ENCODE peak calls at places on chromosomes 16 and 17, in nine cellular contexts. One of them, this sample, is unnamed.
A peak's percentile ranks its signal among the peaks of the same experiment; 100 is the strongest.

GRCh38 chr17:83126275-83126930 is 47.0 kb downstream of the METRNL start:
- DNase-seq in OCI-LY7: no peak
- DNase-seq in fibroblast of lung: no peak
- DNase-seq in left ventricle myocardium inferior: no peak
- DNase-seq in AG04449: no peak
- DNase-seq in hepatocyte: no peak
- DNase-seq in keratinocyte: no peak
- DNase-seq in body of pancreas: no peak
- DNase-seq in adrenal gland: peak; percentile 40
- DNase-seq in this sample: no peak

GRCh38 chr16:12341966-12342365 is 365.4 kb downstream of the SNX29 start:
- DNase-seq in left ventricle myocardium inferior: no peak
- DNase-seq in adrenal gland: no peak
- DNase-seq in hepatocyte: no peak
- DNase-seq in keratinocyte: no peak
- DNase-seq in OCI-LY7: no peak
- DNase-seq in body of pancreas: no peak
- DNase-seq in fibroblast of lung: no peak
- DNase-seq in AG04449: no peak
- DNase-seq in this sample: no peak

GRCh38 chr17:83137523-83137922 is 58.1 kb downstream of the METRNL start:
- DNase-seq in body of pancreas: no peak
- DNase-seq in keratinocyte: no peak
- DNase-seq in adrenal gland: peak; percentile 51
- DNase-seq in hepatocyte: no peak
- DNase-seq in AG04449: no peak
- DNase-seq in OCI-LY7: no peak
- DNase-seq in left ventricle myocardium inferior: no peak
- DNase-seq in fibroblast of lung: no peak
- DNase-seq in this sample: no peak

GRCh38 chr16:85529489-85530369 is 83.4 kb upstream of the GSE1 start:
- DNase-seq in OCI-LY7: no peak
- DNase-seq in fibroblast of lung: no peak
- DNase-seq in hepatocyte: no peak
- DNase-seq in adrenal gland: no peak
- DNase-seq in body of pancreas: no peak
- DNase-seq in AG04449: no peak
- DNase-seq in left ventricle myocardium inferior: no peak
- DNase-seq in keratinocyte: no peak
- DNase-seq in this sample: no peak

GRCh38 chr16:79365687-79366086 is 234.8 kb downstream of the MAF start:
- DNase-seq in fibroblast of lung: no peak
- DNase-seq in keratinocyte: no peak
- DNase-seq in hepatocyte: no peak
- DNase-seq in body of pancreas: no peak
- DNase-seq in adrenal gland: no peak
- DNase-seq in left ventricle myocardium inferior: no peak
- DNase-seq in AG04449: no peak
- DNase-seq in OCI-LY7: no peak
- DNase-seq in this sample: no peak

GRCh38 chr16:80993293-80993691 is 13.4 kb downstream of the CMC2 start:
- DNase-seq in keratinocyte: peak; percentile 19
- DNase-seq in OCI-LY7: no peak
- DNase-seq in left ventricle myocardium inferior: no peak
- DNase-seq in hepatocyte: peak; percentile 63
- DNase-seq in fibroblast of lung: peak; percentile 81
- DNase-seq in adrenal gland: peak; percentile 73
- DNase-seq in body of pancreas: no peak
- DNase-seq in AG04449: peak; percentile 87
- DNase-seq in this sample: peak; percentile 98

GRCh38 chr16:47732806-47733150 is 271.6 kb downstream of the PHKB start:
- DNase-seq in hepatocyte: no peak
- DNase-seq in OCI-LY7: no peak
- DNase-seq in adrenal gland: no peak
- DNase-seq in keratinocyte: peak; percentile 42
- DNase-seq in AG04449: peak; percentile 80
- DNase-seq in left ventricle myocardium inferior: no peak
- DNase-seq in fibroblast of lung: peak; percentile 97
- DNase-seq in body of pancreas: no peak
- DNase-seq in this sample: peak; percentile 91

GRCh38 chr17:20121359-20122235 is 112.4 kb downstream of the SPECC1 start:
- DNase-seq in OCI-LY7: peak; percentile 60
- DNase-seq in left ventricle myocardium inferior: peak; percentile 46
- DNase-seq in hepatocyte: peak; percentile 71
- DNase-seq in fibroblast of lung: peak; percentile 70
- DNase-seq in adrenal gland: peak; percentile 80
- DNase-seq in body of pancreas: peak; percentile 74
- DNase-seq in AG04449: peak; percentile 7
- DNase-seq in keratinocyte: no peak
- DNase-seq in this sample: peak; percentile 68

GRCh38 chr16:86889974-86890373 is 311.6 kb downstream of the FOXL1 start:
- DNase-seq in adrenal gland: no peak
- DNase-seq in OCI-LY7: no peak
- DNase-seq in keratinocyte: no peak
- DNase-seq in left ventricle myocardium inferior: no peak
- DNase-seq in hepatocyte: no peak
- DNase-seq in AG04449: no peak
- DNase-seq in fibroblast of lung: no peak
- DNase-seq in body of pancreas: no peak
- DNase-seq in this sample: no peak

DNA sequence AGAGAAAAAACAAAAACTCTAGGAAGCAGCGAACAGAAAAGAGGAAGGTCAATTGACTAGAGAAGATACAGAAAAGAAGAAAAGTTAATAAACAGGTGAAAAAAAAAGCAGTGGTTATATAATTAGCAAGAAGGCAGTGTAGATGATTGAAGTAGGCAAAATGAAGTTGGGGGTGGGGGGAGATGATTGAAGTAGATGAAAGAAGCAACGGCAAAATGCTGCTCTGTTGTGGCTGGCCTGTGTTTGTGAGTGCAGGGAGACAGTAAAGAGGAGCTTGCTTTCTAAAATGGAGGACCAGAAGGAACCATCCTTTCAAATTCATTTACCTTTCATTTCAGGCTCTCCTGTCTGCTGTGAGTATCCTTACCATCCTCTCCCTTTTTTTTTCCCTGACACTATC is 3.6 kb downstream of the EVI2B start:
- DNase-seq in fibroblast of lung: no peak
- DNase-seq in AG04449: no peak
- DNase-seq in OCI-LY7: peak; percentile 76
- DNase-seq in body of pancreas: no peak
- DNase-seq in adrenal gland: no peak
- DNase-seq in left ventricle myocardium inferior: no peak
- DNase-seq in hepatocyte: no peak
- DNase-seq in keratinocyte: no peak
- DNase-seq in this sample: no peak
- H3K4me3 ChIP-seq in fibroblast of lung: no peak overlapping the region
- H3K4me3 ChIP-seq in AG04449: no peak overlapping the region
- H3K4me3 ChIP-seq in OCI-LY7: peak overlapping the region; percentile 73
- H3K4me3 ChIP-seq in body of pancreas: no peak overlapping the region
- H3K4me3 ChIP-seq in adrenal gland: no peak overlapping the region
- H3K4me3 ChIP-seq in left ventricle myocardium inferior: peak overlapping the region; percentile 2
- H3K4me3 ChIP-seq in hepatocyte: no peak overlapping the region
- H3K4me3 ChIP-seq in keratinocyte: no peak overlapping the region
- H3K4me3 ChIP-seq in this sample: no peak overlapping the region

GRCh38 chr16:15691046-15691445 is 41.0 kb downstream of the NDE1 start:
- DNase-seq in left ventricle myocardium inferior: no peak
- DNase-seq in OCI-LY7: no peak
- DNase-seq in body of pancreas: no peak
- DNase-seq in fibroblast of lung: no peak
- DNase-seq in keratinocyte: no peak
- DNase-seq in adrenal gland: no peak
- DNase-seq in hepatocyte: no peak
- DNase-seq in AG04449: no peak
- DNase-seq in this sample: no peak
- TF ChIP-seq CTCF in left ventricle myocardium inferior: no peak
- TF ChIP-seq CTCF in OCI-LY7: no peak
- TF ChIP-seq CTCF in body of pancreas: no peak
- TF ChIP-seq CTCF in fibroblast of lung: no peak
- TF ChIP-seq CTCF in keratinocyte: no peak
- TF ChIP-seq CTCF in adrenal gland: no peak
- TF ChIP-seq CTCF in hepatocyte: no peak
- TF ChIP-seq CTCF in AG04449: no peak
- TF ChIP-seq CTCF in this sample: no peak

DNA sequence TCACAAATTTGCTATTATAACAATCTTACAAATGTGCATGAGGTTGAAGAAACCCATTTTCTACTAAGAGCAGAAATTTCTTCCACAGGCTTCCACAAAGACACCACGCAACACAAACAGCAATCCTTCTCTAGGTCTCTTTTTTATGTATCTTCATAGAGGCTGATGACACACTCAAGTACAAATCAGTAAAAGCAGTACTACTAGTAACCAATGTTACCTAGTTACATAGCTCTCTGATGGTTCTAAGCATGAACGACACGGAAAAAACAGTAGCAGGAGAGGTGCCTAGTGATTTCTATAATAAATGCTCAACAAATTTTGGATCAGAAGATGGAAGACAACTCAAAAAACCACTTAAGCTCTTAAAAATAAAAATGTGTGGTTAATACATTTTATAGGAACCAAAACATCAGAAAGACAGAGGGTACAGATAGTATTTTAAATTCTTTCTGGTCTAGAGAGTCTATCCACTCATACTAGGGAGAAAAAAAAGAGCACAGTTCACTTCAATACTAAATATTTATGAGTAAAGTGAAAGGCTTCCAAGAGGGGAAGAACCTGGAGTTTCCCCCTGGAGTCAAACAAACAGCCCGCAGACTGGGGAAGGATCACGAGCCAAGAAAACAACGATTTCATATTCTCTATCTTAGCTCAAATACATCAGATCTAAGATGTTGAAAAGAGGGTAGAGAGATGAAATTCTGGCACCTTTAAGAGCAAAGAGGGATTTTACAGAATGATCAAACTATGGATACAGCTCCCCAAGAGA is 40.2 kb downstream of the SMG6 start:
- DNase-seq in left ventricle myocardium inferior: no peak
- DNase-seq in hepatocyte: no peak
- DNase-seq in OCI-LY7: no peak
- DNase-seq in AG04449: no peak
- DNase-seq in adrenal gland: no peak
- DNase-seq in body of pancreas: no peak
- DNase-seq in keratinocyte: no peak
- DNase-seq in fibroblast of lung: peak; percentile 32
- DNase-seq in this sample: peak; percentile 76
- H3K4me3 ChIP-seq in left ventricle myocardium inferior: no peak overlapping the region
- H3K4me3 ChIP-seq in hepatocyte: no peak overlapping the region
- H3K4me3 ChIP-seq in OCI-LY7: no peak overlapping the region
- H3K4me3 ChIP-seq in AG04449: no peak overlapping the region
- H3K4me3 ChIP-seq in adrenal gland: no peak overlapping the region
- H3K4me3 ChIP-seq in body of pancreas: no peak overlapping the region
- H3K4me3 ChIP-seq in keratinocyte: no peak overlapping the region
- H3K4me3 ChIP-seq in fibroblast of lung: no peak overlapping the region
- H3K4me3 ChIP-seq in this sample: no peak overlapping the region

DNA sequence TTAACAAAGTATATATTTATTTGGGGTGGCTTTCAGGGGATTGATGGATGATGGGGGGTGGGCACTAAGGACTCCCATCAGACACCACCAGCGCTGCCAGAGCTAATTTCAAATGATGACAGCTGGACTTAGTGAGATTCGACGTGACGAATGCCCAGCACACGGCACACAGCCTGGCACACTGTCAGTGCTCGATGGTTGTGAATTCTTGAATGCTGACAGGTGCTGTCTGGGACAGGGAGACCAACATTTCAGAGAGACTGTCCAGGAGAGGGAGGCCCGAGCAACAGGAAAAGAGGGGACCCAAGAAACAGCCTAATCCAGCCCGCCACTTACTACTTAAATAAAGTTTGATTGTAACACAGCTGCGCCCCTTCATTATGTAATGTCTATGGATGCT is 6.3 kb upstream of the MPRIP start:
- DNase-seq in left ventricle myocardium inferior: no peak
- DNase-seq in OCI-LY7: no peak
- DNase-seq in body of pancreas: no peak
- DNase-seq in fibroblast of lung: no peak
- DNase-seq in hepatocyte: no peak
- DNase-seq in keratinocyte: no peak
- DNase-seq in adrenal gland: no peak
- DNase-seq in AG04449: no peak
- DNase-seq in this sample: no peak
- TF ChIP-seq CTCF in left ventricle myocardium inferior: no peak
- TF ChIP-seq CTCF in OCI-LY7: no peak
- TF ChIP-seq CTCF in body of pancreas: no peak
- TF ChIP-seq CTCF in fibroblast of lung: no peak
- TF ChIP-seq CTCF in hepatocyte: no peak
- TF ChIP-seq CTCF in keratinocyte: no peak
- TF ChIP-seq CTCF in adrenal gland: no peak
- TF ChIP-seq CTCF in AG04449: no peak
- TF ChIP-seq CTCF in this sample: no peak

GRCh38 chr16:73093146-73094144 is 45.5 kb upstream of the ZFHX3 start:
- DNase-seq in OCI-LY7: no peak
- DNase-seq in left ventricle myocardium inferior: no peak
- DNase-seq in fibroblast of lung: peak; percentile 52
- DNase-seq in adrenal gland: peak; percentile 54
- DNase-seq in hepatocyte: no peak
- DNase-seq in body of pancreas: peak; percentile 9
- DNase-seq in AG04449: no peak
- DNase-seq in keratinocyte: no peak
- DNase-seq in this sample: peak; percentile 29
- H3K4me3 ChIP-seq in OCI-LY7: no peak overlapping the region
- H3K4me3 ChIP-seq in left ventricle myocardium inferior: no peak overlapping the region
- H3K4me3 ChIP-seq in fibroblast of lung: no peak overlapping the region
- H3K4me3 ChIP-seq in adrenal gland: no peak overlapping the region
- H3K4me3 ChIP-seq in hepatocyte: no peak overlapping the region
- H3K4me3 ChIP-seq in body of pancreas: no peak overlapping the region
- H3K4me3 ChIP-seq in AG04449: no peak overlapping the region
- H3K4me3 ChIP-seq in keratinocyte: no peak overlapping the region
- H3K4me3 ChIP-seq in this sample: no peak overlapping the region

GRCh38 chr17:35088911-35089845 is 25.7 kb upstream of the RFFL start:
- DNase-seq in fibroblast of lung: peak; percentile 75
- DNase-seq in left ventricle myocardium inferior: peak; percentile 89
- DNase-seq in OCI-LY7: peak; percentile 91
- DNase-seq in AG04449: no peak
- DNase-seq in adrenal gland: peak; percentile 91
- DNase-seq in keratinocyte: no peak
- DNase-seq in hepatocyte: peak; percentile 96
- DNase-seq in body of pancreas: peak; percentile 92
- DNase-seq in this sample: peak; percentile 71

GRCh38 chr17:35086164-35086563 is 22.7 kb upstream of the RFFL start:
- DNase-seq in keratinocyte: no peak
- DNase-seq in OCI-LY7: no peak
- DNase-seq in adrenal gland: no peak
- DNase-seq in body of pancreas: no peak
- DNase-seq in hepatocyte: no peak
- DNase-seq in fibroblast of lung: no peak
- DNase-seq in left ventricle myocardium inferior: no peak
- DNase-seq in AG04449: no peak
- DNase-seq in this sample: no peak

GRCh38 chr17:35086931-35087573 is 23.5 kb upstream of the RFFL start:
- DNase-seq in AG04449: no peak
- DNase-seq in left ventricle myocardium inferior: no peak
- DNase-seq in hepatocyte: peak; percentile 15
- DNase-seq in body of pancreas: peak; percentile 33
- DNase-seq in fibroblast of lung: no peak
- DNase-seq in OCI-LY7: no peak
- DNase-seq in keratinocyte: no peak
- DNase-seq in adrenal gland: no peak
- DNase-seq in this sample: no peak

GRCh38 chr17:35088647-35088910 is 25.1 kb upstream of the RFFL start:
- DNase-seq in adrenal gland: no peak
- DNase-seq in fibroblast of lung: no peak
- DNase-seq in AG04449: no peak
- DNase-seq in left ventricle myocardium inferior: no peak
- DNase-seq in OCI-LY7: peak; percentile 56
- DNase-seq in hepatocyte: no peak
- DNase-seq in keratinocyte: no peak
- DNase-seq in body of pancreas: peak; percentile 59
- DNase-seq in this sample: no peak

GRCh38 chr17:35087731-35088646 is 24.5 kb upstream of the RFFL start:
- DNase-seq in hepatocyte: peak; percentile 71
- DNase-seq in left ventricle myocardium inferior: peak; percentile 46
- DNase-seq in AG04449: no peak
- DNase-seq in adrenal gland: peak; percentile 81
- DNase-seq in fibroblast of lung: peak; percentile 52
- DNase-seq in body of pancreas: peak; percentile 61
- DNase-seq in OCI-LY7: peak; percentile 18
- DNase-seq in keratinocyte: no peak
- DNase-seq in this sample: peak; percentile 49
- TF ChIP-seq CTCF in hepatocyte: no peak
- TF ChIP-seq CTCF in left ventricle myocardium inferior: no peak
- TF ChIP-seq CTCF in AG04449: peak; percentile 7
- TF ChIP-seq CTCF in adrenal gland: no peak
- TF ChIP-seq CTCF in fibroblast of lung: no peak
- TF ChIP-seq CTCF in body of pancreas: no peak
- TF ChIP-seq CTCF in OCI-LY7: no peak
- TF ChIP-seq CTCF in keratinocyte: no peak
- TF ChIP-seq CTCF in this sample: peak; percentile 13

This sample was measured in fibroblast of the aortic adventitia.